ENCODE peak calls at places on chromosome 1, in five cellular contexts. S is ovary, A is fibroblast of mammary gland, M is HFF-Myc, I is heart right ventricle. O is an unnamed sample.
A peak's percentile ranks its signal among the peaks of the same experiment; 100 is the strongest.

GRCh38 chr1:17212487-17213121 is 7.7 kb downstream of the PADI1 start:
- DNase-seq in M (peak; percentile 55), A (peak; percentile 22), S (no peak), I (peak; percentile 25), O (peak; percentile 54)

GRCh38 chr1:243440406-243440805 is 184.6 kb downstream of the SDCCAG8 start:
- DNase-seq in S (no peak), I (no peak), A (no peak), M (no peak), O (no peak)

GRCh38 chr1:170483041-170483440 is 48.9 kb upstream of the GORAB start:
- DNase-seq in M (peak; percentile 54), S (no peak), I (no peak), A (peak; percentile 63), O (no peak)

GRCh38 chr1:5847013-5847654 is 145.1 kb downstream of the NPHP4 start:
- DNase-seq in I (no peak), M (no peak), A (peak; percentile 12), S (no peak), O (no peak)

GRCh38 chr1:168686666-168687065 is 42.3 kb downstream of the DPT start:
- DNase-seq in A (no peak), I (no peak), M (no peak), S (no peak), O (no peak)

GRCh38 chr1:77850082-77850481 is 38.3 kb upstream of the NEXN start:
- DNase-seq in M (no peak), A (no peak), S (no peak), I (no peak), O (no peak)

GRCh38 chr1:204172404-204173049 is 6.4 kb upstream of the REN start:
- DNase-seq in S (no peak), M (no peak), I (no peak), A (no peak), O (no peak)

GRCh38 chr1:109838838-109839240 is 71.8 kb upstream of the CSF1 start:
- DNase-seq in S (no peak), A (peak; percentile 75), I (no peak), M (peak; percentile 25), O (no peak)

GRCh38 chr1:29324771-29325351 is 88.5 kb downstream of the PTPRU start:
- DNase-seq in M (no peak), A (no peak), I (no peak), S (no peak), O (no peak)

GRCh38 chr1:11680270-11681070 is 478 bp downstream of the MAD2L2 start:
- DNase-seq in A (no peak), M (no peak), S (no peak), I (no peak), O (no peak)

GRCh38 chr1:11682799-11683198 is 1.9 kb upstream of the MAD2L2 start:
- DNase-seq in I (no peak), S (no peak), A (no peak), M (no peak), O (no peak)

GRCh38 chr1:11684070-11684469 is 3.1 kb upstream of the MAD2L2 start:
- DNase-seq in A (no peak), I (no peak), M (no peak), S (no peak), O (no peak)

GRCh38 chr1:11681071-11681771 is at the start of gene MAD2L2:
- DNase-seq in S (peak; percentile 91), A (peak; percentile 79), M (peak; percentile 71), I (peak; percentile 90), O (peak; percentile 85)

DNA sequence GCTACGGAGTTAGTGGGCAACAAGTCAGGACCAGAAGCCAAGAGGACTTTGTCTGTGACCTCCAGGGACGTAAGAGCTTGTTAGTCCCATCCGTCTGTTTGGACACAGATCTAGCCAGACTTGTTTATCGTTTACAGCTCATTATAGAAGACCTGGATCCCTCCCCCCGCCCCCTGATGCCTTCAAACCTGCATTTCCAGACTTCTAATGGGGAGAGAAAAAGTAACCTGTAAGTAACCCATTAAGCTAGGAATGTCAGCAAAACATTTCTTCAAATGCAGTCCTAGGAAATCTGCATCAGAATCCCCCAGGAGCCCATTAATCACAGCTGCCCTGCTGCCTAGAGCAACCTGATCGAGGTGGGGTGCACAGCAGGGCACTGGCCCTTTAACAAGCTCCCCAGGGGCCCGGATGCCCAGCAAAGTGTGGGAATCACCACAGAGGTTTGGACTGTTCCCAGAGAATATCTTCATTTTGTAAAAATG is 1.4 kb upstream of the MAD2L2 start:
- DNase-seq in M (no peak), S (no peak), I (no peak), A (no peak), O (no peak)
- H3K4me3 ChIP-seq in M (no peak overlapping the region), S (no peak overlapping the region), I (no peak overlapping the region), A (no peak overlapping the region), O (no peak overlapping the region)

GRCh38 chr1:158011714-158012113 is 18.3 kb downstream of the KIRREL1 start:
- DNase-seq in A (peak; percentile 30), I (no peak), S (no peak), M (no peak), O (peak; percentile 38)
- H3K4me3 ChIP-seq in A (no peak overlapping the region), I (peak overlapping the region; percentile 17), S (no peak overlapping the region), M (peak overlapping the region; percentile 30), O (no peak overlapping the region)

GRCh38 chr1:21508580-21509350 is 458 bp upstream of the ALPL start:
- DNase-seq in A (peak; percentile 42), M (no peak), I (peak; percentile 77), S (peak; percentile 74), O (peak; percentile 80)
- H3K4me3 ChIP-seq in A (peak overlapping the region; percentile 15), M (no peak overlapping the region), I (peak overlapping the region; percentile 60), S (no peak overlapping the region), O (peak overlapping the region; percentile 38)

DNA sequence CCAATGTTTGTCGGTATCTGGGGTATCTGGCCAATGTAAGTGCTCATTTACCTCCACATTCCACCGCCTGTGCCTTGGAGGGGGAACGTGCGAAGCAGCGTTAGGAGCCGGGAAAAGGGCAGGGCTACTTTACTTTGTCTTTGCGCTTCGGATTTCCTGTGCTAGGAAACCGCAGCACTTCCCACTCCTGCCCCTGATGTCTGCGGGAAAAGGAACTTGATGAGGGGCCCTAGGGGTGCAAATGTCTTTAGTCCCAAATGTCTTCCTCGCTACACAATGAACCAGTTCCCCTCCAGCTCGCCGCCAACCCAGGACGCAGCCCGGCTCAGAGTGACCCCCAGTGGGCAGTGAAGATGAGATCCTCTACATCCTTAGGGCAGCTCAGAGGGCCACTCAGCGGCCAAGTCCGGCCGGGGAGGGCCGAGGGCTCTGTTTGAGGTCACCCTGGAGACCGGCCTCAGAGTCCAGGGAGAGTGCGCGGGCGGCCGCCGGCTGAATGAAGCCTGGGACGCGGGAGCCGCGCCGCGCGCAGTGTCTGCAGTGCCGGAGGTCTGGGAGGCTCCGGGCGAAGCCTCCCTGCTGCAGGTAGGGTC is at the start of gene DYNLT5:
- DNase-seq in A (peak; percentile 67), I (peak; percentile 70), M (no peak), S (peak; percentile 18), O (peak; percentile 15)
- H3K4me3 ChIP-seq in A (peak within 1 kb of the TSS; percentile 46), I (peak within 1 kb of the TSS; percentile 61), M (peak within 1 kb of the TSS; percentile 29), S (peak within 1 kb of the TSS; percentile 19), O (no peak within 1 kb of the TSS)

DNA sequence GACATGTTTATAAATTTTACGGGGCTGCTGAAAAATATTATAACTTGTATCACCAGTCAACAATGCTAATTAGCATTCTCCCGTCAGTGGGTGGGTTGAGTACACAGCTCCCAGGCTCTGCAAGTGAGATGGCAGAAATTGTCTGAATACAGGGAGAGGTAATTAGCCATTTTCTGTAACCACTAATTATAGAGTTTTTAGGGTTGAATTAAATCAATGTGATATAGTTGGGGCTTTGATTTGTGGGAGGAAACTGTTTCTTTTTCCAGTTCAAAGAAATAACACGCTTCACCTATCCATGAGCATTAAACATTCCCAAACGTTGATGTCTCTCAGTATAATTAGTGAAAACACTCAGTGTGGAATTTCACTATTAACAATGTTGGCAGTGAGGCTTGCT is 1.4 kb downstream of the VANGL1 start:
- DNase-seq in I (no peak), S (no peak), A (no peak), M (no peak), O (no peak)
- H3K4me3 ChIP-seq in I (peak overlapping the region; percentile 87), S (peak overlapping the region; percentile 67), A (peak overlapping the region; percentile 74), M (peak overlapping the region; percentile 80), O (no peak overlapping the region)

DNA sequence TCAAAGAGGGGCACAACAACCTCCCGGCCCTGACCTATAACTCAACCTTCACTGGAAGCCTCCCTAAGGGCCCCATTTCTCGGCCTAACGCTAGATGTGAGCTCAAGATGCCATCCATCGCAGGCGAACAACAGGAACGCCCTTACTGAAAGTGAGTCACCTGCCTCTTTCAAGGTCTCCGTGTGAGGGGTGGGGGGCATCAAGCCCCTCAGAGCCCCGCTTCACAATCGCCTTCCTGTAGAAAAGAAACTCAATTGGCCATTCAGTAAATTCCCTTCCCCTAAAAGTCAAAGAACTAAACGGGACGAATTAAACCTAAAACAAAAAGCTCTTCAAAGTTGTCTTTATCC is 667 bp downstream of the ZMYM6 start:
- DNase-seq in I (no peak), A (peak; percentile 62), S (peak; percentile 30), M (no peak), O (peak; percentile 20)
- H3K4me3 ChIP-seq in I (peak overlapping the region; percentile 76), A (peak overlapping the region; percentile 99), S (peak overlapping the region; percentile 70), M (peak overlapping the region; percentile 84), O (peak overlapping the region; percentile 60)

GRCh38 chr1:47418122-47418521 is 2.0 kb downstream of the FOXE3 start:
- DNase-seq in A (no peak), S (no peak), I (no peak), M (no peak), O (no peak)
- H3K4me3 ChIP-seq in A (no peak overlapping the region), S (no peak overlapping the region), I (no peak overlapping the region), M (no peak overlapping the region), O (no peak overlapping the region)

DNA sequence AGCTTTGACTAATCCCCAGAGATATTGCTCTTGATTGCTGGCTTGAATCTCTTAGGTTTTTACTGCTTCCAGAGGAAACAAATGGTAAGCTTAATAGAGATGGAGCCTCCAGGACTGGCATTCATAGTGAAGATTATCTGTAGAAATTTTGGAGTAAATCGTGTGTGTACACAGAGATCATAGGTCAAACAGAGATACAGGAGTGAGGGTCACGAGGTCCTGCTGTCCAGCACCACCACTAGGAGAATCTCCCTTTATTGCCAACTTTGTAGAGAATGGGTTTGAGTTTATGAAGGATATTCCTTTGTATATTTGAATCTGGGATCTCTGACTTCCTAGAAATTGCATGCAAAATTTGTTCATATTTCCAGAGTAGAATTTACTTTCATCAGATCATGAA is 7.8 kb upstream of the SERBP1 start:
- DNase-seq in M (no peak), I (no peak), S (no peak), A (no peak), O (no peak)
- H3K4me3 ChIP-seq in M (no peak overlapping the region), I (no peak overlapping the region), S (no peak overlapping the region), A (no peak overlapping the region), O (no peak overlapping the region)

GRCh38 chr1:40884055-40884795 is 22.1 kb upstream of the CITED4 start:
- DNase-seq in I (no peak), A (no peak), M (no peak), S (no peak), O (no peak)
- H3K4me3 ChIP-seq in I (peak overlapping the region; percentile 29), A (no peak overlapping the region), M (no peak overlapping the region), S (peak overlapping the region; percentile 10), O (no peak overlapping the region)

GRCh38 chr1:120179420-120180348 is 3.4 kb upstream of the SEC22B start:
- DNase-seq in S (peak; percentile 30), M (peak; percentile 47), A (peak; percentile 87), I (peak; percentile 25), O (peak; percentile 12)
- H3K4me3 ChIP-seq in S (peak overlapping the region; percentile 21), M (peak overlapping the region; percentile 21), A (peak overlapping the region; percentile 21), I (peak overlapping the region; percentile 48), O (peak overlapping the region; percentile 16)